ENCODE peak calls at places on chromosomes 4 and X, in seven cellular contexts. One of them, this sample, is unnamed.

GRCh38 chrX:11423362-11423818 is 130.2 kb downstream of the AMELX start:
- DNase-seq in lower leg skin: no peak
- DNase-seq in adrenal gland: no peak
- DNase-seq in IMR-90: peak; percentile 90
- DNase-seq in heart left ventricle: peak; percentile 47
- DNase-seq in K562: peak; percentile 34
- DNase-seq in suprapubic skin: no peak
- DNase-seq in this sample: no peak

GRCh38 chr4:1748465-1748995 is 27.2 kb downstream of the TACC3 start:
- DNase-seq in lower leg skin: no peak
- DNase-seq in adrenal gland: peak; percentile 70
- DNase-seq in IMR-90: peak; percentile 41
- DNase-seq in heart left ventricle: peak; percentile 66
- DNase-seq in K562: peak; percentile 91
- DNase-seq in suprapubic skin: no peak
- DNase-seq in this sample: peak; percentile 79

GRCh38 chrX:48703642-48704481 is 7.3 kb downstream of the SUV39H1 start:
- DNase-seq in lower leg skin: no peak
- DNase-seq in adrenal gland: no peak
- DNase-seq in IMR-90: peak; percentile 23
- DNase-seq in heart left ventricle: no peak
- DNase-seq in K562: no peak
- DNase-seq in suprapubic skin: no peak
- DNase-seq in this sample: no peak

GRCh38 chr4:75849459-75849858 is 52.8 kb downstream of the PPEF2 start:
- DNase-seq in lower leg skin: no peak
- DNase-seq in adrenal gland: no peak
- DNase-seq in IMR-90: no peak
- DNase-seq in heart left ventricle: no peak
- DNase-seq in K562: no peak
- DNase-seq in suprapubic skin: no peak
- DNase-seq in this sample: no peak

GRCh38 chr4:168071304-168071703 is 21.0 kb upstream of the ANXA10 start:
- DNase-seq in lower leg skin: no peak
- DNase-seq in adrenal gland: no peak
- DNase-seq in IMR-90: no peak
- DNase-seq in heart left ventricle: no peak
- DNase-seq in K562: no peak
- DNase-seq in suprapubic skin: no peak
- DNase-seq in this sample: no peak

GRCh38 chr4:168321006-168321405 is 2.5 kb upstream of the DDX60 start:
- DNase-seq in lower leg skin: no peak
- DNase-seq in adrenal gland: no peak
- DNase-seq in IMR-90: no peak
- DNase-seq in heart left ventricle: no peak
- DNase-seq in K562: no peak
- DNase-seq in suprapubic skin: no peak
- DNase-seq in this sample: no peak

GRCh38 chrX:136192839-136193414 is 45.6 kb downstream of the FHL1 start:
- DNase-seq in lower leg skin: no peak
- DNase-seq in adrenal gland: no peak
- DNase-seq in IMR-90: peak; percentile 68
- DNase-seq in heart left ventricle: no peak
- DNase-seq in K562: no peak
- DNase-seq in suprapubic skin: no peak
- DNase-seq in this sample: no peak

GRCh38 chrX:107205770-107206696 is at the start of the genes DNAAF6 and NUP62CL:
- DNase-seq in lower leg skin: peak; percentile 16
- DNase-seq in adrenal gland: peak; percentile 70
- DNase-seq in IMR-90: no peak
- DNase-seq in heart left ventricle: peak; percentile 54
- DNase-seq in K562: peak; percentile 95
- DNase-seq in suprapubic skin: peak; percentile 77
- DNase-seq in this sample: peak; percentile 59

GRCh38 chr4:73895201-73896177 is 26.3 kb downstream of the CXCL1 start:
- DNase-seq in lower leg skin: no peak
- DNase-seq in adrenal gland: no peak
- DNase-seq in IMR-90: peak; percentile 42
- DNase-seq in heart left ventricle: no peak
- DNase-seq in K562: no peak
- DNase-seq in suprapubic skin: no peak
- DNase-seq in this sample: no peak

GRCh38 chrX:9788908-9789307 is 2.7 kb downstream of the SHROOM2 start:
- DNase-seq in lower leg skin: no peak
- DNase-seq in adrenal gland: no peak
- DNase-seq in IMR-90: peak; percentile 55
- DNase-seq in heart left ventricle: no peak
- DNase-seq in K562: no peak
- DNase-seq in suprapubic skin: no peak
- DNase-seq in this sample: peak; percentile 25

GRCh38 chr4:102687373-102687981 is 73.3 kb downstream of the MANBA start:
- DNase-seq in lower leg skin: no peak
- DNase-seq in adrenal gland: no peak
- DNase-seq in IMR-90: peak; percentile 43
- DNase-seq in heart left ventricle: no peak
- DNase-seq in K562: no peak
- DNase-seq in suprapubic skin: no peak
- DNase-seq in this sample: no peak

GRCh38 chr4:76198411-76199237 is 15.0 kb downstream of the SCARB2 start:
- DNase-seq in lower leg skin: peak; percentile 67
- DNase-seq in adrenal gland: peak; percentile 63
- DNase-seq in IMR-90: peak; percentile 89
- DNase-seq in heart left ventricle: peak; percentile 76
- DNase-seq in K562: peak; percentile 27
- DNase-seq in suprapubic skin: no peak
- DNase-seq in this sample: peak; percentile 73

GRCh38 chr4:68905598-68906237 is 45.9 kb downstream of the UGT2A3 start:
- DNase-seq in lower leg skin: no peak
- DNase-seq in adrenal gland: no peak
- DNase-seq in IMR-90: no peak
- DNase-seq in heart left ventricle: no peak
- DNase-seq in K562: no peak
- DNase-seq in suprapubic skin: no peak
- DNase-seq in this sample: no peak

GRCh38 chrX:108307408-108308085 is 130.7 kb downstream of the COL4A6 start:
- DNase-seq in lower leg skin: no peak
- DNase-seq in adrenal gland: no peak
- DNase-seq in IMR-90: peak; percentile 6
- DNase-seq in heart left ventricle: peak; percentile 68
- DNase-seq in K562: no peak
- DNase-seq in suprapubic skin: no peak
- DNase-seq in this sample: no peak

GRCh38 chrX:66676990-66677389 is 38.1 kb upstream of the EDA2R start:
- DNase-seq in lower leg skin: no peak
- DNase-seq in adrenal gland: no peak
- DNase-seq in IMR-90: peak; percentile 69
- DNase-seq in heart left ventricle: no peak
- DNase-seq in K562: no peak
- DNase-seq in suprapubic skin: no peak
- DNase-seq in this sample: no peak

GRCh38 chr4:113434247-113434587 is 327.3 kb downstream of the CAMK2D start:
- DNase-seq in lower leg skin: no peak
- DNase-seq in adrenal gland: no peak
- DNase-seq in IMR-90: peak; percentile 39
- DNase-seq in heart left ventricle: no peak
- DNase-seq in K562: no peak
- DNase-seq in suprapubic skin: no peak
- DNase-seq in this sample: no peak

GRCh38 chr4:112063260-112063659 is 82.0 kb upstream of the FAM241A start:
- DNase-seq in lower leg skin: no peak
- DNase-seq in adrenal gland: no peak
- DNase-seq in IMR-90: no peak
- DNase-seq in heart left ventricle: no peak
- DNase-seq in K562: no peak
- DNase-seq in suprapubic skin: no peak
- DNase-seq in this sample: no peak

GRCh38 chr4:112061418-112061817 is 83.8 kb upstream of the FAM241A start:
- DNase-seq in lower leg skin: no peak
- DNase-seq in adrenal gland: no peak
- DNase-seq in IMR-90: no peak
- DNase-seq in heart left ventricle: peak; percentile 25
- DNase-seq in K562: no peak
- DNase-seq in suprapubic skin: no peak
- DNase-seq in this sample: no peak

GRCh38 chr4:112057479-112057878 is 87.8 kb upstream of the FAM241A start:
- DNase-seq in lower leg skin: no peak
- DNase-seq in adrenal gland: no peak
- DNase-seq in IMR-90: no peak
- DNase-seq in heart left ventricle: no peak
- DNase-seq in K562: no peak
- DNase-seq in suprapubic skin: no peak
- DNase-seq in this sample: no peak

GRCh38 chr4:112058433-112058832 is 86.8 kb upstream of the FAM241A start:
- DNase-seq in lower leg skin: no peak
- DNase-seq in adrenal gland: no peak
- DNase-seq in IMR-90: peak; percentile 14
- DNase-seq in heart left ventricle: no peak
- DNase-seq in K562: no peak
- DNase-seq in suprapubic skin: no peak
- DNase-seq in this sample: no peak

DNA sequence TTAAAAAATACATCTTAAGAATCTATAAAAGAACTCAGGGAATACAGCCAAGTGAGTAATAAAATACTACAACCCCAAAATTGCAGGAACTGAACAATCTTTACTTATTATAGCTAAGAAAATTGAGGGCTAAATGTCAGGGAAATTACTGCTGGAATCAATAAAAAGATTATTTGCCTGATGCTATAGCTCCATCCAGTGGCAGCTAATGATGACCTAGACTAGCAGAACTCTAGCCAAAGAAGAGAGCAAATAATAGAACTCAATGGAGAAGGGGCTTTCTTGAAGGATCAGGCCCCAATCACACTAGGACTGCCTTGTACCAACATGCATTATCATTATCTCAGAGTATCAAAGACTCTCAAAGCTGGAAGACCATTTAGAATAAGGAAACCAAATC is 85.0 kb upstream of the FAM241A start:
- DNase-seq in lower leg skin: no peak
- DNase-seq in adrenal gland: no peak
- DNase-seq in IMR-90: peak; percentile 17
- DNase-seq in heart left ventricle: no peak
- DNase-seq in K562: no peak
- DNase-seq in suprapubic skin: no peak
- DNase-seq in this sample: no peak
- TF ChIP-seq CTCF in lower leg skin: no peak
- TF ChIP-seq CTCF in adrenal gland: no peak
- TF ChIP-seq CTCF in IMR-90: peak; percentile 39
- TF ChIP-seq CTCF in heart left ventricle: no peak
- TF ChIP-seq CTCF in K562: peak; percentile 31
- TF ChIP-seq CTCF in suprapubic skin: no peak
- TF ChIP-seq CTCF in this sample: no peak

DNA sequence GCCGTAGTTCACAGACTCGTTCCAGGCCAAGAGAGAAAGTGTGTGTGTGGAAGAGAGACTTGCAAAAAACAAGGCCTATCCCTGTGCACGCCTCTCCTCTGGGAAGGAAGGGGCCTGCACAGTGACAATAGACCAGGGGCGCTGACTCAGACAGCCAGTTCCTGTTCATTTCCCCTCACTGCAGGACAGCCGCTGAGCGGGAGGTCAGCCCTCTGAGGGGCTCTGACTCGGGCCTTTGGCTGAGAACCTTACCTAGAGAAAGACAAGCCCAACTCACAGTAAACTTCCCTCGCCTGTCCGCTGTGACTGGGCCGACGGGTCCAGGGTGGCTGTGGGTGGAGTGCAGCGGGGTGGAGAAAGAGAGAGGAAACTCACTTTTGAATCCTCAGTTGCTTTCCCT is 52.1 kb downstream of the RTL5 start:
- DNase-seq in lower leg skin: no peak
- DNase-seq in adrenal gland: no peak
- DNase-seq in IMR-90: no peak
- DNase-seq in heart left ventricle: peak; percentile 75
- DNase-seq in K562: no peak
- DNase-seq in suprapubic skin: no peak
- DNase-seq in this sample: no peak
- TF ChIP-seq POLR2A in lower leg skin: no peak
- TF ChIP-seq POLR2A in adrenal gland: no peak
- TF ChIP-seq POLR2A in IMR-90: no peak
- TF ChIP-seq POLR2A in heart left ventricle: no peak
- TF ChIP-seq POLR2A in K562: no peak
- TF ChIP-seq POLR2A in suprapubic skin: no peak
- TF ChIP-seq POLR2A in this sample: no peak

GRCh38 chr4:95835672-95836071 is 4.2 kb upstream of the PDHA2 start:
- DNase-seq in lower leg skin: no peak
- DNase-seq in adrenal gland: no peak
- DNase-seq in IMR-90: no peak
- DNase-seq in heart left ventricle: no peak
- DNase-seq in K562: peak; percentile 7
- DNase-seq in suprapubic skin: no peak
- DNase-seq in this sample: no peak
- TF ChIP-seq CTCF in lower leg skin: no peak
- TF ChIP-seq CTCF in adrenal gland: no peak
- TF ChIP-seq CTCF in IMR-90: no peak
- TF ChIP-seq CTCF in heart left ventricle: no peak
- TF ChIP-seq CTCF in K562: no peak
- TF ChIP-seq CTCF in suprapubic skin: no peak
- TF ChIP-seq CTCF in this sample: no peak

GRCh38 chrX:71365876-71366673 is at the start of gene TAF1:
- DNase-seq in lower leg skin: peak; percentile 95
- DNase-seq in adrenal gland: peak; percentile 90
- DNase-seq in IMR-90: peak; percentile 97
- DNase-seq in heart left ventricle: peak; percentile 96
- DNase-seq in K562: peak; percentile 92
- DNase-seq in suprapubic skin: peak; percentile 95
- DNase-seq in this sample: peak; percentile 90
- TF ChIP-seq POLR2A in lower leg skin: peak; percentile 40
- TF ChIP-seq POLR2A in adrenal gland: peak; percentile 77
- TF ChIP-seq POLR2A in IMR-90: peak; percentile 68
- TF ChIP-seq POLR2A in heart left ventricle: peak; percentile 54
- TF ChIP-seq POLR2A in K562: peak; percentile 5
- TF ChIP-seq POLR2A in suprapubic skin: no peak
- TF ChIP-seq POLR2A in this sample: no peak